ENCODE peak calls at places on chromosomes 11 and 22, in seven cellular contexts. P is left kidney; F is activated CD4-positive, CD25-positive, alpha-beta regulatory T cell; Q is T47D; L is AG09319; C is thoracic aorta; E is activated CD4-positive, alpha-beta T cell treated with anti-CD3 and anti-CD28 coated beads for 24 hours. S is an unnamed sample.

GRCh38 chr11:76658231-76658630 is 12.3 kb downstream of the LRRC32 start:
- DNase-seq in Q (no peak), E (no peak), P (no peak), F (no peak), L (no peak), C (no peak), S (no peak)

GRCh38 chr11:495537-495931 is 11.5 kb downstream of the RNH1 start:
- DNase-seq in E (no peak), P (no peak), Q (no peak), F (no peak), C (no peak), L (no peak), S (no peak)

GRCh38 chr11:819943-820649 is 1.4 kb downstream of the PNPLA2 start:
- DNase-seq in E (peak), L (no peak), Q (no peak), P (peak), F (peak), C (peak), S (no peak)

GRCh38 chr11:8681837-8682218 is 637 bp downstream of the TRIM66 start:
- DNase-seq in C (no peak), Q (no peak), F (no peak), L (no peak), P (no peak), E (no peak), S (no peak)

GRCh38 chr11:44416776-44417175 is 106.8 kb upstream of the ALX4 start:
- DNase-seq in C (no peak), Q (no peak), E (no peak), P (no peak), F (no peak), L (no peak), S (no peak)

GRCh38 chr11:88363566-88364169 is 26.1 kb upstream of the CTSC start:
- DNase-seq in F (no peak), P (no peak), C (no peak), L (no peak), Q (no peak), E (no peak), S (no peak)

GRCh38 chr11:3667149-3668035 is 3.8 kb downstream of the CHRNA10 start:
- DNase-seq in L (no peak), F (no peak), C (no peak), Q (no peak), E (no peak), P (no peak), S (no peak)

GRCh38 chr22:21936151-21936778 is 16.4 kb downstream of the PPM1F start:
- DNase-seq in E (no peak), P (no peak), F (no peak), L (no peak), Q (no peak), C (no peak), S (no peak)

GRCh38 chr11:3222941-3223905 is 4.6 kb upstream of the MRGPRG start:
- DNase-seq in E (no peak), Q (no peak), L (no peak), C (no peak), F (no peak), P (peak), S (no peak)

GRCh38 chr11:76631566-76632308 is 38.8 kb downstream of the LRRC32 start:
- DNase-seq in C (no peak), E (no peak), P (no peak), F (no peak), L (no peak), Q (no peak), S (no peak)

GRCh38 chr22:49321477-49322055 is 506.1 kb downstream of the BRD1 start:
- DNase-seq in F (no peak), L (no peak), E (no peak), C (no peak), P (no peak), Q (no peak), S (no peak)

GRCh38 chr22:45638834-45639746 is 32.5 kb upstream of the ATXN10 start:
- DNase-seq in L (peak), F (no peak), P (no peak), Q (no peak), C (no peak), E (no peak), S (no peak)

GRCh38 chr11:13149991-13150390 is 127.6 kb upstream of the BMAL1 start:
- DNase-seq in P (no peak), C (no peak), F (no peak), Q (no peak), L (no peak), E (no peak), S (no peak)

GRCh38 chr22:24429411-24430365 is 2.3 kb downstream of the ADORA2A start:
- DNase-seq in P (peak), Q (no peak), F (no peak), L (no peak), E (peak), C (no peak), S (no peak)

GRCh38 chr11:48105096-48105990 is 111.3 kb upstream of the OR4B1 start:
- DNase-seq in C (no peak), F (no peak), L (no peak), Q (no peak), P (no peak), E (no peak), S (no peak)

GRCh38 chr22:21837184-21837979 is 30.1 kb downstream of the MAPK1 start:
- DNase-seq in E (no peak), P (peak), Q (no peak), L (peak), C (no peak), F (no peak), S (peak)

GRCh38 chr11:3893311-3893710 is 37.8 kb downstream of the STIM1 start:
- DNase-seq in E (no peak), F (no peak), L (no peak), C (no peak), Q (no peak), P (no peak), S (no peak)

GRCh38 chr11:1453611-1454386 is 32.8 kb downstream of the MOB2 start:
- DNase-seq in Q (peak), P (peak), C (no peak), E (peak), F (no peak), L (no peak), S (no peak)

GRCh38 chr11:32527776-32528175 is 55.9 kb upstream of the EIF3M start:
- DNase-seq in P (no peak), Q (no peak), F (no peak), C (no peak), L (no peak), E (no peak), S (no peak)

GRCh38 chr22:37965940-37966664 is 12.6 kb downstream of the POLR2F start:
- DNase-seq in F (no peak), L (no peak), P (no peak), E (no peak), Q (no peak), C (no peak), S (no peak)

GRCh38 chr11:55697817-55698216 is 35.8 kb downstream of the OR4C6 start:
- DNase-seq in E (no peak), P (no peak), L (no peak), Q (no peak), F (no peak), C (no peak), S (no peak)

GRCh38 chr11:111765320-111765983 is 737 bp downstream of the PPP2R1B start:
- DNase-seq in P (no peak), C (no peak), F (no peak), Q (peak), L (no peak), E (peak), S (no peak)

GRCh38 chr22:29208879-29209623 is 3.4 kb downstream of the EMID1 start:
- DNase-seq in P (peak), E (no peak), Q (no peak), L (no peak), C (no peak), F (no peak), S (no peak)

S was measured in NT2/D1.